ENCODE peak calls at places on chromosome 6, in seven cellular contexts. H, N, D, Z, V, R and T are unnamed samples.

GRCh38 chr6:167106401-167106800 is 16.5 kb upstream of the CCR6 start:
- DNase-seq in H (no peak), N (no peak), D (no peak), Z (no peak), V (no peak), R (no peak), T (no peak)

GRCh38 chr6:93746892-93747291 is 327.5 kb upstream of the EPHA7 start:
- DNase-seq in H (no peak), N (no peak), D (no peak), Z (no peak), V (no peak), R (no peak), T (no peak)

GRCh38 chr6:37171141-37171969 is 1.4 kb downstream of the PIM1 start:
- DNase-seq in H (no peak), N (peak; percentile 55), D (peak; percentile 52), Z (peak; percentile 56), V (peak; percentile 23), R (no peak), T (peak; percentile 84)

GRCh38 chr6:23181301-23182110 is 612.1 kb downstream of the HDGFL1 start:
- DNase-seq in H (no peak), N (no peak), D (no peak), Z (no peak), V (no peak), R (no peak), T (no peak)

GRCh38 chr6:15962449-15962764 is 166.5 kb upstream of the MYLIP start:
- DNase-seq in H (no peak), N (no peak), D (peak; percentile 91), Z (no peak), V (no peak), R (no peak), T (no peak)

GRCh38 chr6:11616200-11616611 is 78.7 kb downstream of the TMEM170B start:
- DNase-seq in H (no peak), N (no peak), D (peak; percentile 83), Z (no peak), V (no peak), R (no peak), T (no peak)

GRCh38 chr6:34656378-34657036 is 40.1 kb downstream of the ILRUN start:
- DNase-seq in H (no peak), N (no peak), D (peak; percentile 81), Z (no peak), V (no peak), R (peak; percentile 51), T (peak; percentile 69)

GRCh38 chr6:11710221-11710836 is 68.3 kb downstream of the ADTRP start:
- DNase-seq in H (no peak), N (no peak), D (peak; percentile 9), Z (peak; percentile 12), V (no peak), R (no peak), T (no peak)

GRCh38 chr6:44247338-44248302 is 719 bp downstream of the HSP90AB1 start:
- DNase-seq in H (peak; percentile 86), N (peak; percentile 75), D (peak; percentile 55), Z (peak; percentile 71), V (peak; percentile 39), R (no peak), T (peak; percentile 94)

GRCh38 chr6:166687538-166688259 is 60.6 kb upstream of the RPS6KA2 start:
- DNase-seq in H (no peak), N (no peak), D (no peak), Z (no peak), V (no peak), R (no peak), T (no peak)